ENCODE peak calls at places on chromosomes 13 and 19, in six cellular contexts. X is IMR-90, C is GM12878, Z is A549, R is K562, J is HepG2. U is an unnamed sample.

GRCh38 chr13:33251131-33251629 is 34.4 kb downstream of the STARD13 start:
- DNase-seq in X (peak), C (peak), Z (no peak), R (no peak), J (no peak), U (no peak)

GRCh38 chr19:23116802-23117571 is at the start of gene ZNF730:
- DNase-seq in X (peak), C (peak), Z (no peak), R (peak), J (no peak), U (no peak)

GRCh38 chr13:24274452-24274971 is 34.9 kb upstream of the C1QTNF9 start:
- DNase-seq in X (peak), C (peak), Z (no peak), R (no peak), J (no peak), U (no peak)

GRCh38 chr13:101289764-101290163 is 126.5 kb downstream of the NALCN start:
- DNase-seq in X (peak), C (no peak), Z (peak), R (no peak), J (no peak), U (peak)

GRCh38 chr13:107441279-107441678 is 774.1 kb downstream of the LIG4 start:
- DNase-seq in X (peak), C (no peak), Z (no peak), R (no peak), J (no peak), U (no peak)

GRCh38 chr13:48533986-48534600 is 1.2 kb upstream of the RCBTB2 start:
- DNase-seq in X (no peak), C (no peak), Z (no peak), R (no peak), J (no peak), U (no peak)

GRCh38 chr19:29587518-29587986 is 18.5 kb upstream of the POP4 start:
- DNase-seq in X (peak), C (peak), Z (no peak), R (no peak), J (no peak), U (no peak)

GRCh38 chr13:113785051-113786010 is 26.3 kb downstream of the TMEM255B start:
- DNase-seq in X (peak), C (no peak), Z (no peak), R (no peak), J (no peak), U (no peak)

GRCh38 chr19:10079031-10079453 is 7.1 kb upstream of the SHFL start:
- DNase-seq in X (no peak), C (no peak), Z (no peak), R (no peak), J (peak), U (no peak)

GRCh38 chr13:26517931-26518330 is 39.6 kb upstream of the WASF3 start:
- DNase-seq in X (no peak), C (no peak), Z (no peak), R (no peak), J (no peak), U (no peak)

GRCh38 chr19:18292810-18293641 is 11.6 kb upstream of the JUND start:
- DNase-seq in X (peak), C (no peak), Z (peak), R (peak), J (peak), U (peak)

GRCh38 chr19:10503002-10503789 is at the start of gene KEAP1:
- DNase-seq in X (no peak), C (no peak), Z (peak), R (peak), J (peak), U (peak)

GRCh38 chr19:53647792-53648191 is 16.0 kb downstream of the DPRX start:
- DNase-seq in X (no peak), C (no peak), Z (no peak), R (no peak), J (no peak), U (no peak)

GRCh38 chr19:5693195-5694166 is 3.4 kb downstream of the RPL36 start:
- DNase-seq in X (no peak), C (no peak), Z (no peak), R (no peak), J (no peak), U (no peak)

GRCh38 chr19:33473644-33474305 is 47.8 kb downstream of the PEPD start:
- DNase-seq in X (peak), C (no peak), Z (no peak), R (no peak), J (no peak), U (no peak)

GRCh38 chr13:99467764-99468163 is 33.5 kb upstream of the TM9SF2 start:
- DNase-seq in X (peak), C (no peak), Z (peak), R (no peak), J (no peak), U (no peak)

GRCh38 chr13:41916173-41916954 is 44.5 kb downstream of the VWA8 start:
- DNase-seq in X (peak), C (peak), Z (no peak), R (no peak), J (no peak), U (no peak)

GRCh38 chr13:50612717-50613116 is 230.8 kb downstream of the DLEU7 start:
- DNase-seq in X (no peak), C (no peak), Z (no peak), R (no peak), J (peak), U (no peak)

GRCh38 chr13:52001120-52001731 is 10.0 kb downstream of the ATP7B start:
- DNase-seq in X (peak), C (no peak), Z (peak), R (peak), J (peak), U (peak)

GRCh38 chr13:45340422-45341033 is 455 bp downstream of the TPT1 start:
- DNase-seq in X (peak), C (no peak), Z (peak), R (peak), J (peak), U (peak)

GRCh38 chr13:94414141-94414540 is 65.3 kb downstream of the DCT start:
- DNase-seq in X (no peak), C (no peak), Z (no peak), R (no peak), J (no peak), U (no peak)

GRCh38 chr19:51469162-51469561 is 9.2 kb upstream of the CEACAM18 start:
- DNase-seq in X (no peak), C (no peak), Z (no peak), R (no peak), J (no peak), U (no peak)

GRCh38 chr13:51879133-51879532 is 17.4 kb downstream of the CCDC70 start:
- DNase-seq in X (no peak), C (no peak), Z (no peak), R (no peak), J (no peak), U (no peak)

DNA sequence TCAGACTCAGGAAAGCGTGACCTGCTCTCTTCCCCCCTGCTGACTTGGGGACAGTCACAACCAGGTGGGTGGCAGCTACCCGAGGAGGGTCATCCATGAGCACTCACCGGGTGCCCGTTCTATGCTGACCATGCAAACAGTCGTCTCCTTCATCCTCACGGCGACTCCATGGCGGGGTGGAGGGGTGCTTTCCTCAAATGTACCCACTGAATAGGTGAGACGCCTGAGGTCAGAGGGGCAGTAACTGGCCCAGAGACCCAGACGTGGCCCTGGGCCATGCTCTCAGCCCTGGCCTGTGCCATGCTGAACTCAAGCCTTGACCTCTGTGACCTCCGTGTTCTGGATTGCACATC is 59.2 kb upstream of the TPM4 start:
- DNase-seq in X (no peak), C (no peak), Z (no peak), R (no peak), J (no peak), U (no peak)
- TF ChIP-seq BHLHE40 in X (no peak), C (no peak), Z (no peak), R (no peak), J (no peak), U (no peak)

GRCh38 chr19:580274-580835 is 8.0 kb downstream of the BSG start:
- DNase-seq in X (no peak), C (no peak), Z (no peak), R (no peak), J (no peak), U (no peak)

GRCh38 chr19:579111-579841 is 6.9 kb downstream of the BSG start:
- DNase-seq in X (no peak), C (no peak), Z (no peak), R (no peak), J (no peak), U (no peak)

GRCh38 chr19:581399-582111 is 8.1 kb upstream of the HCN2 start:
- DNase-seq in X (no peak), C (no peak), Z (no peak), R (no peak), J (no peak), U (no peak)

GRCh38 chr19:577439-578392 is 5.3 kb downstream of the BSG start:
- DNase-seq in X (no peak), C (no peak), Z (no peak), R (no peak), J (no peak), U (no peak)

DNA sequence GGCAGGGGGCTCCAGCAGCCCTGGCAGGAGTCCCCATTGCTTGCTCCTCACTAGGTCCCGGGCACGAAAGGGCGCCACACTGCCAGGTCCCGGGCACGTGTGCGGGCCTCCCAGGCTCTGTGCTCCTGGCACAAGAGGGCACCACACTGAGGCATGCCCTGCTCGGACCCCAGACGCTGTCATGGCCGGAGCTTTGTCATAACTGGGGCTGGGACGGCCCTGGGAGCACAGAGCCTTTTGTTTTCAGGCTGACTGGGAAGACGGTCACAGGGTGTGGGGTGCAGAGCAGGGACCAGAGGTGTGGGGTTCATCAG is 7.4 kb downstream of the BSG start:
- DNase-seq in X (no peak), C (no peak), Z (no peak), R (no peak), J (no peak), U (no peak)
- TF ChIP-seq BHLHE40 in X (no peak), C (no peak), Z (no peak), R (no peak), J (no peak), U (no peak)

DNA sequence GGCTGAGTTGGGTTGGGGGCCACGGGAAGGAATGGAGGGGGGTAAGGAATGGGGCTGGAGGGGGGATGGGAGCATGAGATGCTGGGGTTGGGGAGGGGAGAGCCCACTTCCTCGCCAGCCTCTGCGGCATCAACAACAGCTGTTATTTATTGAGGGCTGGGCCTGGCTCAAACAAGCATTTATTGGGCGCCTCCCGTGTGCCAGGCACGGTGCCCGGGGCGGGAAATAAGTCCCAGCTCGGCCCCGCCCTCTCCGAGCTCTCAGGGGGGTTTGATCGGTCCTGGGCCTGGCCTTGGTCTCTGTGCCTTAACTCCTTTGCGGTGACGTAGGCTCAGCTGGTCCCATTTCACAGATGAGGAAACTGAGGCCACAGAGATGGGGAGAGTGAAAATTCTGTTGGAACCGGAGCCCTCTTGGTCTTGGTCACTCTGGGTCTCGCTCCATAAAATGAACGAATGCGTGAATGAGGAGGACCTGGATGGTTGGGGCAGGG is 922 bp upstream of the ADAMTS10 start:
- DNase-seq in X (no peak), C (no peak), Z (peak), R (no peak), J (no peak), U (no peak)
- TF ChIP-seq BHLHE40 in X (no peak), C (no peak), Z (no peak), R (no peak), J (no peak), U (no peak)

GRCh38 chr13:35990196-35990595 is 141.0 kb downstream of the DCLK1 start:
- DNase-seq in X (no peak), C (no peak), Z (no peak), R (no peak), J (no peak), U (no peak)
- TF ChIP-seq BHLHE40 in X (no peak), C (no peak), Z (no peak), R (no peak), J (no peak), U (no peak)

GRCh38 chr13:67070306-67070705 is 159.8 kb downstream of the PCDH9 start:
- DNase-seq in X (no peak), C (no peak), Z (no peak), R (no peak), J (no peak), U (no peak)
- TF ChIP-seq BHLHE40 in X (no peak), C (no peak), Z (no peak), R (no peak), J (no peak), U (no peak)